ENCODE peak calls at places on chromosomes 4 and X, in seven cellular contexts. One of them, this sample, is unnamed.

GRCh38 chrX:66676413-66676812 is 37.5 kb upstream of the EDA2R start:
- DNase-seq in GM20000: no peak
- DNase-seq in lower lobe of right lung: no peak
- DNase-seq in endodermal cell: no peak
- DNase-seq in right atrium auricular region: no peak
- DNase-seq in right lobe of liver: no peak
- DNase-seq in Caco-2: no peak
- DNase-seq in this sample: no peak

GRCh38 chrX:12721042-12721441 is 70.2 kb upstream of the PRPS2 start:
- DNase-seq in GM20000: no peak
- DNase-seq in lower lobe of right lung: no peak
- DNase-seq in endodermal cell: peak; percentile 77
- DNase-seq in right atrium auricular region: no peak
- DNase-seq in right lobe of liver: no peak
- DNase-seq in Caco-2: no peak
- DNase-seq in this sample: no peak

GRCh38 chrX:114959729-114960128 is 57.7 kb downstream of the IL13RA2 start:
- DNase-seq in GM20000: no peak
- DNase-seq in lower lobe of right lung: no peak
- DNase-seq in endodermal cell: no peak
- DNase-seq in right atrium auricular region: no peak
- DNase-seq in right lobe of liver: no peak
- DNase-seq in Caco-2: no peak
- DNase-seq in this sample: no peak

GRCh38 chr4:11418610-11419009 is 10.1 kb downstream of the HS3ST1 start:
- DNase-seq in GM20000: no peak
- DNase-seq in lower lobe of right lung: no peak
- DNase-seq in endodermal cell: peak; percentile 56
- DNase-seq in right atrium auricular region: no peak
- DNase-seq in right lobe of liver: no peak
- DNase-seq in Caco-2: no peak
- DNase-seq in this sample: no peak

GRCh38 chr4:137530176-137530575 is 2.1 kb downstream of the PCDH18 start:
- DNase-seq in GM20000: no peak
- DNase-seq in lower lobe of right lung: no peak
- DNase-seq in endodermal cell: no peak
- DNase-seq in right atrium auricular region: no peak
- DNase-seq in right lobe of liver: no peak
- DNase-seq in Caco-2: no peak
- DNase-seq in this sample: no peak

GRCh38 chr4:15002659-15003440 is 569 bp downstream of the CPEB2 start:
- DNase-seq in GM20000: peak; percentile 82
- DNase-seq in lower lobe of right lung: peak; percentile 90
- DNase-seq in endodermal cell: peak; percentile 87
- DNase-seq in right atrium auricular region: peak; percentile 78
- DNase-seq in right lobe of liver: peak; percentile 90
- DNase-seq in Caco-2: peak; percentile 45
- DNase-seq in this sample: peak; percentile 93

GRCh38 chr4:176902710-176903323 is 110.1 kb upstream of the VEGFC start:
- DNase-seq in GM20000: peak; percentile 22
- DNase-seq in lower lobe of right lung: no peak
- DNase-seq in endodermal cell: no peak
- DNase-seq in right atrium auricular region: no peak
- DNase-seq in right lobe of liver: no peak
- DNase-seq in Caco-2: no peak
- DNase-seq in this sample: no peak

GRCh38 chr4:128060620-128061565 is at the start of gene LARP1B:
- DNase-seq in GM20000: peak; percentile 99
- DNase-seq in lower lobe of right lung: peak; percentile 98
- DNase-seq in endodermal cell: peak; percentile 99
- DNase-seq in right atrium auricular region: peak; percentile 94
- DNase-seq in right lobe of liver: peak; percentile 99
- DNase-seq in Caco-2: peak; percentile 97
- DNase-seq in this sample: peak; percentile 98

GRCh38 chr4:172042714-172043114 is 229.5 kb downstream of the GALNTL6 start:
- DNase-seq in GM20000: no peak
- DNase-seq in lower lobe of right lung: no peak
- DNase-seq in endodermal cell: no peak
- DNase-seq in right atrium auricular region: no peak
- DNase-seq in right lobe of liver: no peak
- DNase-seq in Caco-2: no peak
- DNase-seq in this sample: no peak

GRCh38 chrX:147174596-147174995 is 360.1 kb upstream of the CXorf51A start:
- DNase-seq in GM20000: no peak
- DNase-seq in lower lobe of right lung: no peak
- DNase-seq in endodermal cell: peak; percentile 58
- DNase-seq in right atrium auricular region: no peak
- DNase-seq in right lobe of liver: no peak
- DNase-seq in Caco-2: no peak
- DNase-seq in this sample: no peak

GRCh38 chr4:1171306-1172227 is 816 bp downstream of the SPON2 start:
- DNase-seq in GM20000: peak; percentile 65
- DNase-seq in lower lobe of right lung: no peak
- DNase-seq in endodermal cell: peak; percentile 82
- DNase-seq in right atrium auricular region: no peak
- DNase-seq in right lobe of liver: peak; percentile 50
- DNase-seq in Caco-2: peak; percentile 17
- DNase-seq in this sample: no peak

GRCh38 chrX:12505127-12505526 is 286.1 kb upstream of the PRPS2 start:
- DNase-seq in GM20000: no peak
- DNase-seq in lower lobe of right lung: no peak
- DNase-seq in endodermal cell: no peak
- DNase-seq in right atrium auricular region: no peak
- DNase-seq in right lobe of liver: no peak
- DNase-seq in Caco-2: no peak
- DNase-seq in this sample: no peak

GRCh38 chrX:74448669-74449068 is 27.4 kb downstream of the SLC16A2 start:
- DNase-seq in GM20000: no peak
- DNase-seq in lower lobe of right lung: no peak
- DNase-seq in endodermal cell: no peak
- DNase-seq in right atrium auricular region: no peak
- DNase-seq in right lobe of liver: no peak
- DNase-seq in Caco-2: no peak
- DNase-seq in this sample: no peak

GRCh38 chrX:149948001-149948400 is 9.7 kb upstream of the EOLA2 start:
- DNase-seq in GM20000: no peak
- DNase-seq in lower lobe of right lung: no peak
- DNase-seq in endodermal cell: peak; percentile 73
- DNase-seq in right atrium auricular region: no peak
- DNase-seq in right lobe of liver: no peak
- DNase-seq in Caco-2: no peak
- DNase-seq in this sample: no peak

GRCh38 chrX:39857780-39858179 is 240.0 kb downstream of the BCOR start:
- DNase-seq in GM20000: no peak
- DNase-seq in lower lobe of right lung: no peak
- DNase-seq in endodermal cell: no peak
- DNase-seq in right atrium auricular region: no peak
- DNase-seq in right lobe of liver: no peak
- DNase-seq in Caco-2: no peak
- DNase-seq in this sample: no peak

GRCh38 chrX:71100581-71101505 is 5.2 kb downstream of the FOXO4 start:
- DNase-seq in GM20000: no peak
- DNase-seq in lower lobe of right lung: no peak
- DNase-seq in endodermal cell: peak; percentile 57
- DNase-seq in right atrium auricular region: no peak
- DNase-seq in right lobe of liver: no peak
- DNase-seq in Caco-2: no peak
- DNase-seq in this sample: no peak

GRCh38 chr4:38565271-38566199 is 98.5 kb upstream of the KLF3 start:
- DNase-seq in GM20000: no peak
- DNase-seq in lower lobe of right lung: no peak
- DNase-seq in endodermal cell: no peak
- DNase-seq in right atrium auricular region: no peak
- DNase-seq in right lobe of liver: no peak
- DNase-seq in Caco-2: no peak
- DNase-seq in this sample: no peak

GRCh38 chrX:45849261-45849660 is 648.6 kb upstream of the DIPK2B start:
- DNase-seq in GM20000: peak; percentile 8
- DNase-seq in lower lobe of right lung: no peak
- DNase-seq in endodermal cell: no peak
- DNase-seq in right atrium auricular region: no peak
- DNase-seq in right lobe of liver: no peak
- DNase-seq in Caco-2: peak; percentile 25
- DNase-seq in this sample: no peak

GRCh38 chr4:75494563-75494962 is 19.6 kb downstream of the RCHY1 start:
- DNase-seq in GM20000: no peak
- DNase-seq in lower lobe of right lung: no peak
- DNase-seq in endodermal cell: no peak
- DNase-seq in right atrium auricular region: no peak
- DNase-seq in right lobe of liver: no peak
- DNase-seq in Caco-2: no peak
- DNase-seq in this sample: no peak

GRCh38 chr4:2837904-2838496 is 5.6 kb upstream of the ADD1 start:
- DNase-seq in GM20000: peak; percentile 23
- DNase-seq in lower lobe of right lung: peak; percentile 70
- DNase-seq in endodermal cell: peak; percentile 42
- DNase-seq in right atrium auricular region: peak; percentile 78
- DNase-seq in right lobe of liver: peak; percentile 50
- DNase-seq in Caco-2: no peak
- DNase-seq in this sample: no peak

DNA sequence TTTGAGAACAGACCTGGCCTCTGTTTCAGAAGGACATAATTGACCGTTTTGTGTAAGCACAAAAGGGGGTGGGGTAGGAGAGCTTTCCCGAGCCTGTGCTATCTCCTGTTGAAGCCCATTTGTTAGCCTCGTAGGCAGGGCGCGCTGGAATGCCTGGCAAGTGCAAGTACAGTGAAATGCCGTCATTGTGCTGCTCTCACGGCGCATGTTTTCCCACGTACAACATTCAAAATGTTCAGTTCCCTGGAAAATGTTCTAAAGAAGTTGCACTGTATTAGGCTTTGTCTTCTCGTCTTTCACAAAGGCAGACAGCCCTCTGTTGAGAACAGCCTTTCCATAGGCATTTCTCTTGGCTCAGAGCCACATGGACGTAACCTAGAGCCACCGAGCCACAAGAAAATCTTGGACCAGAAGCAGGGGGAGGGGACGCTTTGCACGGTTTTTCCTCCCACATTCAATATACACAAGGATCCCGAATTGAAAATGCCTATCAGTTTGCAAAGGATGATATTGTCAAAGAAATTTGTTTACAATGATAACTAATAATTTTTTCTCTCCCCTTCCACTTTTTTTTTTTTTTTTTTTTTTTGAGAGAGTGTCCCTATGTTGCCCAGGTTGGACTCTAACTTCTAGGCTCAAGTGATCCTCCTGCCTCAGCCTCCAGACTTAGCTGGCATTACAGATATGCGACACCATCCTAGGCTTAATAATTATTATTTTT is 54.6 kb upstream of the RAPGEF2 start:
- DNase-seq in GM20000: no peak
- DNase-seq in lower lobe of right lung: peak; percentile 81
- DNase-seq in endodermal cell: peak; percentile 71
- DNase-seq in right atrium auricular region: peak; percentile 81
- DNase-seq in right lobe of liver: peak; percentile 85
- DNase-seq in Caco-2: peak; percentile 59
- DNase-seq in this sample: no peak
- TF ChIP-seq CTCF in GM20000: no peak
- TF ChIP-seq CTCF in lower lobe of right lung: no peak
- TF ChIP-seq CTCF in endodermal cell: no peak
- TF ChIP-seq CTCF in right atrium auricular region: no peak
- TF ChIP-seq CTCF in right lobe of liver: no peak
- TF ChIP-seq CTCF in Caco-2: no peak
- TF ChIP-seq CTCF in this sample: no peak

GRCh38 chrX:118679290-118679689 is 48.1 kb upstream of the IL13RA1 start:
- DNase-seq in GM20000: no peak
- DNase-seq in lower lobe of right lung: no peak
- DNase-seq in endodermal cell: peak; percentile 45
- DNase-seq in right atrium auricular region: no peak
- DNase-seq in right lobe of liver: no peak
- DNase-seq in Caco-2: no peak
- DNase-seq in this sample: no peak
- TF ChIP-seq CTCF in GM20000: no peak
- TF ChIP-seq CTCF in lower lobe of right lung: no peak
- TF ChIP-seq CTCF in endodermal cell: peak; percentile 56
- TF ChIP-seq CTCF in right atrium auricular region: no peak
- TF ChIP-seq CTCF in right lobe of liver: no peak
- TF ChIP-seq CTCF in Caco-2: no peak
- TF ChIP-seq CTCF in this sample: peak; percentile 22

DNA sequence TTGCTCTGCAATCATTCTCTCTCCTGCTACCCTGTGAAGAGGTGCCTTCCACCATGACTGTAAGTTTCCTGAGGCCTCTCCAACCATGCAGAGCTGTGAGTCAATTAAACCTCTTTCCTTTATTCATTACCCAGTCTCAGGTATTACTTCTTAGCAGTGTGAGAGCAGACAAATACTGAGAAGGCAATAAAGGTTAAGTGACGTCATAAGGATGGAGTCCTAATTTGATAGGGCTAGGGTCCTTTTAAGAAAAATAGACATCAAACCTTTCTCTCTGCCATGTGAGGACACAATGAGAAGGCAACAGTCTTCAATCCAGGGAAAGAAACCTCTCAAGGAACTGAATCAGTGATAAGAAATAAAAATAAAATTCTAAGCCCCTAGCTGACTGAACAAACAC is 1262.7 kb downstream of the FAM133A start:
- DNase-seq in GM20000: no peak
- DNase-seq in lower lobe of right lung: no peak
- DNase-seq in endodermal cell: no peak
- DNase-seq in right atrium auricular region: no peak
- DNase-seq in right lobe of liver: no peak
- DNase-seq in Caco-2: no peak
- DNase-seq in this sample: no peak
- TF ChIP-seq CTCF in GM20000: no peak
- TF ChIP-seq CTCF in lower lobe of right lung: no peak
- TF ChIP-seq CTCF in endodermal cell: no peak
- TF ChIP-seq CTCF in right atrium auricular region: no peak
- TF ChIP-seq CTCF in right lobe of liver: no peak
- TF ChIP-seq CTCF in Caco-2: no peak
- TF ChIP-seq CTCF in this sample: no peak

GRCh38 chrX:120332394-120332793 is 21.1 kb upstream of the TMEM255A start:
- DNase-seq in GM20000: no peak
- DNase-seq in lower lobe of right lung: no peak
- DNase-seq in endodermal cell: no peak
- DNase-seq in right atrium auricular region: no peak
- DNase-seq in right lobe of liver: no peak
- DNase-seq in Caco-2: no peak
- DNase-seq in this sample: no peak

GRCh38 chrX:120336899-120337298 is 25.0 kb upstream of the ATP1B4 start:
- DNase-seq in GM20000: no peak
- DNase-seq in lower lobe of right lung: no peak
- DNase-seq in endodermal cell: no peak
- DNase-seq in right atrium auricular region: no peak
- DNase-seq in right lobe of liver: no peak
- DNase-seq in Caco-2: no peak
- DNase-seq in this sample: no peak

GRCh38 chrX:120334603-120335002 is 23.3 kb upstream of the TMEM255A start:
- DNase-seq in GM20000: no peak
- DNase-seq in lower lobe of right lung: no peak
- DNase-seq in endodermal cell: no peak
- DNase-seq in right atrium auricular region: no peak
- DNase-seq in right lobe of liver: no peak
- DNase-seq in Caco-2: no peak
- DNase-seq in this sample: no peak

DNA sequence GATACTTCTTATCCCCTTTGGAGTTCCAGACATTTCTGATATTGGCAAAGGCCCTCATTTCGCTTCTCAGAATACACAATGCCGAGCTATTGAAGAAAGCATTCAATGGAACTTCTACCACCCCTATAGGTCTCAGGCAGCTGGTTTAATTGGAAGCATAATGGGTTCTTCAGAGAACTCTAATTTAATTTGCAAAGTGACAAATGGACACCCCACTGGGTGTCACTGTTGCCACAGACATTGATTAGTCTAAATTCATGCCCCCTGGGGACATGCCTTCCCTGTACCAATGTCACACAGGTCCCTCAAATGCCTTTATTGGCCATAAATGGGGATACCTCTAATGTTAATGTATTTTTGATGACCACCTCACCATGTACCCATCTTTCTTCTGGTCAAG is 22.9 kb upstream of the TMEM255A start:
- DNase-seq in GM20000: no peak
- DNase-seq in lower lobe of right lung: no peak
- DNase-seq in endodermal cell: no peak
- DNase-seq in right atrium auricular region: no peak
- DNase-seq in right lobe of liver: no peak
- DNase-seq in Caco-2: no peak
- DNase-seq in this sample: no peak
- TF ChIP-seq CTCF in GM20000: no peak
- TF ChIP-seq CTCF in lower lobe of right lung: no peak
- TF ChIP-seq CTCF in endodermal cell: no peak
- TF ChIP-seq CTCF in right atrium auricular region: no peak
- TF ChIP-seq CTCF in right lobe of liver: no peak
- TF ChIP-seq CTCF in Caco-2: no peak
- TF ChIP-seq CTCF in this sample: no peak

This sample was measured in chondrocyte.